ENCODE peak calls at places on chromosome 7, in five cellular contexts. One of them, this sample, is unnamed.

GRCh38 chr7:98555403-98555802 is 61.7 kb upstream of the NPTX2 start:
- DNase-seq in choroid plexus epithelial cell: no peak
- DNase-seq in AG04449: no peak
- DNase-seq in stomach: no peak
- DNase-seq in cardiac fibroblast: no peak
- DNase-seq in this sample: no peak

GRCh38 chr7:7416031-7416968 is 119.4 kb downstream of the COL28A1 start:
- DNase-seq in AG04449: no peak
- DNase-seq in stomach: peak; percentile 81
- DNase-seq in cardiac fibroblast: peak; percentile 51
- DNase-seq in choroid plexus epithelial cell: peak; percentile 28
- DNase-seq in this sample: no peak

GRCh38 chr7:100430450-100431285 is 1.0 kb downstream of the MEPCE start:
- DNase-seq in cardiac fibroblast: peak; percentile 28
- DNase-seq in stomach: no peak
- DNase-seq in choroid plexus epithelial cell: no peak
- DNase-seq in AG04449: no peak
- DNase-seq in this sample: no peak

GRCh38 chr7:7562736-7563135 is 3.9 kb upstream of the MIOS start:
- DNase-seq in AG04449: peak; percentile 46
- DNase-seq in choroid plexus epithelial cell: peak; percentile 26
- DNase-seq in cardiac fibroblast: peak; percentile 13
- DNase-seq in stomach: no peak
- DNase-seq in this sample: no peak

GRCh38 chr7:28330384-28331070 is 81.8 kb upstream of the CREB5 start:
- DNase-seq in choroid plexus epithelial cell: peak; percentile 25
- DNase-seq in cardiac fibroblast: peak; percentile 10
- DNase-seq in AG04449: no peak
- DNase-seq in stomach: no peak
- DNase-seq in this sample: no peak

GRCh38 chr7:34748244-34749039 is 90.4 kb downstream of the NPSR1 start:
- DNase-seq in AG04449: no peak
- DNase-seq in choroid plexus epithelial cell: peak; percentile 50
- DNase-seq in stomach: peak; percentile 88
- DNase-seq in cardiac fibroblast: peak; percentile 67
- DNase-seq in this sample: peak; percentile 51

GRCh38 chr7:1787681-1788235 is 117.7 kb downstream of the ELFN1 start:
- DNase-seq in stomach: peak; percentile 19
- DNase-seq in cardiac fibroblast: no peak
- DNase-seq in choroid plexus epithelial cell: no peak
- DNase-seq in AG04449: no peak
- DNase-seq in this sample: no peak

GRCh38 chr7:156616269-156617202 is 24.0 kb upstream of the RNF32 start:
- DNase-seq in cardiac fibroblast: no peak
- DNase-seq in choroid plexus epithelial cell: peak; percentile 11
- DNase-seq in stomach: no peak
- DNase-seq in AG04449: no peak
- DNase-seq in this sample: no peak

GRCh38 chr7:67705850-67706249 is 709.2 kb downstream of the TYW1 start:
- DNase-seq in choroid plexus epithelial cell: no peak
- DNase-seq in cardiac fibroblast: no peak
- DNase-seq in stomach: no peak
- DNase-seq in AG04449: no peak
- DNase-seq in this sample: no peak

GRCh38 chr7:33686001-33686591 is 219.2 kb upstream of the BMPER start:
- DNase-seq in stomach: no peak
- DNase-seq in cardiac fibroblast: no peak
- DNase-seq in choroid plexus epithelial cell: no peak
- DNase-seq in AG04449: no peak
- DNase-seq in this sample: no peak
- TF ChIP-seq CTCF in stomach: no peak
- TF ChIP-seq CTCF in cardiac fibroblast: no peak
- TF ChIP-seq CTCF in choroid plexus epithelial cell: no peak
- TF ChIP-seq CTCF in AG04449: no peak
- TF ChIP-seq CTCF in this sample: no peak

DNA sequence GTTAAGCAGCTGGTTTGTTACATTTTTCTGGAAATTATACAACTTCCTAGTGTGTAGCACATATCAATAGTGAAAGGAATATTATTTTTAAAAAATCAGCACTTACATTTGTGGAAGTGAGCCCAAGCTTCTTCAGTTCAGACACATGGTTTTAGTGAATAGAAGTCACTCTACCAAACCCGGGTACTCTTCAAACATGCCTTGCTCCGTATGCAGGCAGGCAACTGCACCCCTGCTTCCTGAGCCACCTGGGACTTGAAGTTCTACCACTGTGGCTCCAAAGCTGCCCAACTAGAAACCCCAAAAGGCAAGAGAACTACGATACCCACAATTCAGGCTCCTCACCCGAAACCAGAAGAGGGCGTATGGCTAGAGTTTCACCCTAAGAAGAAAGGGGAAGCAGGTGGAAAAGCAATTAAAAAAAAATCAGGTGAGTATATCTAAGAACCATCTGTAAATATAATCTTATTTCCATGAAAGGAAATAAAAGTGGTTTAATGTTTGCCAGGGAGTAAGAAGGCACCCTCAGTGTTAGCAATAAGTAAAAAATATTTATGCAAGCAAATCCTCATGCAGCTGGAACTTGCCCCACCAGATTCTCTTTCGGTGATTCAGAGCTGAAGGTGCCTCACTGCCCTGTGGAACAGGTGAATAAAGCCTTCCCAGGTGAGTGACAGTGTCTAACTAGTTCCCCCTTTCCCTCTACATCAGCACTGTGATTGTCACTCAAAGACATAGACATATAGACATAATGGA is at the start of gene MACC1:
- DNase-seq in choroid plexus epithelial cell: no peak
- DNase-seq in cardiac fibroblast: no peak
- DNase-seq in AG04449: no peak
- DNase-seq in stomach: peak; percentile 78
- DNase-seq in this sample: peak; percentile 41
- TF ChIP-seq CTCF in choroid plexus epithelial cell: no peak
- TF ChIP-seq CTCF in cardiac fibroblast: no peak
- TF ChIP-seq CTCF in AG04449: no peak
- TF ChIP-seq CTCF in stomach: no peak
- TF ChIP-seq CTCF in this sample: no peak

DNA sequence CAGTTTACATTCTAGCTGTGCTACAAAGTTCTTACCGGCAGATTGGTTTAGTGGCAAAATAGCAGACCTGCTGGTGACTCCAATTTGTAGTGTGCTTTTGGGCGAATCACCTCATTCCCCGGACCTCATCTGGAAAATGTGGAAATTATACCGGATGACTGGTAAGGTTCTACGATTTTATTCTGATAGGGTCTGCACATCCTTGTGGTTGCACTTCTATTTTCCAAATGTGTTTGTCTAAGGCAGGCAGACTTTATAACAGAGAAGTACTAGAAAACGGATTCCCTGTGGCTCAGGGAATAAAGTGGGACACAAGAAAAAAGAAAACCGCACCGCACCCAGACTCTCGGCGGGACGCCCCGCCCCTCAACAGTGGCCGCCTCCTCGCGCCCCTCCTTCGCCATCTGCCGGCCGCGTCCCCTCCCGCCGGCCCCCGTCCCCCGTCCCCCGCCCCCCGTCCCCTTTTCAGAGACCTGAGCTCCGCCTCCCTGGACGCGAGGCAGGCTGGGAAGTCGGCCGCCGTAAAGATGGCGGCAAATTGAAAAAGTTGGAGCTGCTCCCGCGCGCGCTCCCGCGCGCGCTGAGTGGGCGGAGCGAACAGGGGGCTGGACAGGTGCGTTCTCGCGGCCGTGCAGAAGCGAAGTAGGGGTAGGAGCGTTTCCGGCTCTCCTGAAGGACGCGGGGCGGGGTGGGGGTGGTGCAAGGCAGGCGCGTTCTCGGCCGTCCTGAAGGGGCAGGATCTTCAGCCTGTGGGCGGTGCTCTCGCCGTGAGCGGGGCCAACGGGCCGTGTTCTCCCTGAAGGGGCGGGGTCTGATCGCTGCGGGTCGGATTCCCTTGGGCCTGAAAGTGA is 531 bp upstream of the CCM2 start:
- DNase-seq in cardiac fibroblast: peak; percentile 100
- DNase-seq in AG04449: peak; percentile 88
- DNase-seq in choroid plexus epithelial cell: peak; percentile 100
- DNase-seq in stomach: peak; percentile 99
- DNase-seq in this sample: peak; percentile 99
- TF ChIP-seq CTCF in cardiac fibroblast: no peak
- TF ChIP-seq CTCF in AG04449: peak; percentile 4
- TF ChIP-seq CTCF in choroid plexus epithelial cell: peak; percentile 12
- TF ChIP-seq CTCF in stomach: no peak
- TF ChIP-seq CTCF in this sample: no peak

DNA sequence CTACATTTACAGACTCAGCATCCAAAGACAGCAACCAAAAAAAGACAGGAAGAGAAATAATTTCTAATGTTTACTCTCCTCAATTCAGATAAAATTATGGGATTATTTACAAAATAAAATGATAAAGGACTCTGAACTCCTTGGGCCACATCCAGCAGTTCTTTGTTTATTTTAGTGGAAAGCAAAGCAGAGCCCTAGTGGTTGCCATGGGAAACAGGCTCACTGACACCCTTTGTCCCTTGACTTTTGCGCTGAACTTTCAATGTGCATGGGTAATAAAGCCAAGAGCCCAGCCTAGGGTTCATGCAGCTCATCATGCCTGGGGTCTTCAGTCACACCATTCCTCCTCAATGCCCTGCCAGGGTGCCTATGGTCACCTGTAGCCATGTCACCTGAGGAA is 442.6 kb upstream of the IGFBP3 start:
- DNase-seq in choroid plexus epithelial cell: no peak
- DNase-seq in stomach: no peak
- DNase-seq in AG04449: no peak
- DNase-seq in cardiac fibroblast: no peak
- DNase-seq in this sample: no peak
- TF ChIP-seq CTCF in choroid plexus epithelial cell: peak; percentile 30
- TF ChIP-seq CTCF in stomach: no peak
- TF ChIP-seq CTCF in AG04449: no peak
- TF ChIP-seq CTCF in cardiac fibroblast: peak; percentile 1
- TF ChIP-seq CTCF in this sample: no peak

DNA sequence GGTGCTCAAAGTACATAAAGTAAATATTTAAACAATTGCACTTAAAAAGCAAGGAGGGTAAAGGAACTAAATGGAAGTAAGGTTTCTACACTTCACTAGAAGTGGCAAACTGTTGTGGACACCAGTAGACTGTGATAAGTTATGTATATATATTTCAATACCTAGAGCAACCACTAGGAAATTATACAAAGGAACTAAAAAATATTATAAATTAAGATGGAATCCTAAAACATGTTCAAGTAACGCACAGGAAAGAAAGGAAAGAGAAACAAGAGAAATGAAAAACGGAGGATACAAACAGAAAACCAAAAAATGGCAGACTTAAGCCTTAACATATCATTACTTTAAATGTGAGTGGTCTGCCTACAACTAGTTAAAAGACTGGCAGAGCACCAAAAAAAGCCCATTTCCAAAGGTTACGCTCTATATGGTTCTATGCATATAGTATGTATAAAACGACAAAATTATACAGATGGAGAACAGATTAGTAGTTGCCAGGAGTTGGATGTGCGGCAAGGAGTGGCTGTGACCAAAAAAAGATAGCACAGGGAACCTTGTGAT is 19.0 kb downstream of the VPS41 start:
- DNase-seq in choroid plexus epithelial cell: no peak
- DNase-seq in AG04449: no peak
- DNase-seq in stomach: no peak
- DNase-seq in cardiac fibroblast: no peak
- DNase-seq in this sample: no peak
- TF ChIP-seq CTCF in choroid plexus epithelial cell: no peak
- TF ChIP-seq CTCF in AG04449: no peak
- TF ChIP-seq CTCF in stomach: no peak
- TF ChIP-seq CTCF in cardiac fibroblast: peak; percentile 10
- TF ChIP-seq CTCF in this sample: peak; percentile 79

GRCh38 chr7:36118344-36118743 is 34.7 kb upstream of the EEPD1 start:
- DNase-seq in choroid plexus epithelial cell: no peak
- DNase-seq in AG04449: no peak
- DNase-seq in stomach: no peak
- DNase-seq in cardiac fibroblast: no peak
- DNase-seq in this sample: no peak

GRCh38 chr7:36114355-36114754 is 38.7 kb upstream of the EEPD1 start:
- DNase-seq in cardiac fibroblast: no peak
- DNase-seq in AG04449: no peak
- DNase-seq in choroid plexus epithelial cell: no peak
- DNase-seq in stomach: no peak
- DNase-seq in this sample: no peak

GRCh38 chr7:36117201-36117840 is 35.7 kb upstream of the EEPD1 start:
- DNase-seq in AG04449: no peak
- DNase-seq in choroid plexus epithelial cell: peak; percentile 14
- DNase-seq in stomach: no peak
- DNase-seq in cardiac fibroblast: no peak
- DNase-seq in this sample: no peak

GRCh38 chr7:36115448-36116321 is 37.4 kb upstream of the EEPD1 start:
- DNase-seq in choroid plexus epithelial cell: peak; percentile 97
- DNase-seq in cardiac fibroblast: peak; percentile 93
- DNase-seq in AG04449: peak; percentile 85
- DNase-seq in stomach: peak; percentile 75
- DNase-seq in this sample: peak; percentile 76

DNA sequence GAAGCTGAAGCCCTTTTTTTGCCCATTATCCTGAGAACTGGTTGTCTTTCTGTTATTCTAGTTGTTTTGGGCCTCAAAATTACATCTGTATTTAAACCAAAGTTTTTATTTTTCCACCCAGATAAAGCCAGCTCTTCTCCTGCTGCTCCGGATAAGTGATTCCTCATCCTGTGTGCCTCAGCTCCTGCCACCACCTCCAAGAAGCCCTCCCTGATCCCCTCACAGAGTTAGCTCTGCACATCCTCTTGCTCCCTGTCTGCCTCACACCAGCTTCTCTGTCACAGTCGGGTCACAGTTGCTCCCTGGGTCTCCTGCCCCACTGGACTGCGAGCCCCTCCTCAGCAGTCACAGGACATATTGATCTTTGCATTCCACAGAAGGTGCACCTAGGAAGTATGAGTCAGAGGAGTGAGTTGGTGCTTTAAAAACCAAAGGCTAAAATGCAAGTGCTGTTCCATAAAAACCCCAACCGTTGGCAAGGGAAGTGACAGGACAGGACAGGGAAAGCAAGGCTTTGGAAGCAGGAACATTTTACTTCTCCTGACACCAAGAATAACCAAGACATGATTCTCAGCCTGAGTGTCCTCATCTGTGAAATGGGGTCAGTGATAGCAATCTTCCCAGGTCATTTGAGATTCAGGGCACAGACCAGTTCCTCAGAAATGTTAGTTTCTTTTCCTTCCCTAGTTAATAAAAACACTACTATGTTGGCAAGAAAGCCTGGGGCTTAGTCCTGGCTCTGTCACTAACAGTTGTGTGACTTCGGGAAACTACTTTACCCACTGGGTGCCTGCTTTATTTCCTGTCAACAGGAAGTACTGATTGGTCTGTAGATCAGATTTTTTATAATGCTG is 36.5 kb upstream of the EEPD1 start:
- DNase-seq in AG04449: no peak
- DNase-seq in stomach: no peak
- DNase-seq in choroid plexus epithelial cell: peak; percentile 26
- DNase-seq in cardiac fibroblast: no peak
- DNase-seq in this sample: no peak
- TF ChIP-seq CTCF in AG04449: no peak
- TF ChIP-seq CTCF in stomach: no peak
- TF ChIP-seq CTCF in choroid plexus epithelial cell: no peak
- TF ChIP-seq CTCF in cardiac fibroblast: no peak
- TF ChIP-seq CTCF in this sample: no peak

GRCh38 chr7:47792521-47793121 is 155.6 kb downstream of the PKD1L1 start:
- DNase-seq in cardiac fibroblast: peak; percentile 59
- DNase-seq in choroid plexus epithelial cell: peak; percentile 79
- DNase-seq in AG04449: no peak
- DNase-seq in stomach: no peak
- DNase-seq in this sample: no peak
- TF ChIP-seq CTCF in cardiac fibroblast: peak; percentile 40
- TF ChIP-seq CTCF in choroid plexus epithelial cell: peak; percentile 78
- TF ChIP-seq CTCF in AG04449: no peak
- TF ChIP-seq CTCF in stomach: no peak
- TF ChIP-seq CTCF in this sample: no peak